ENCODE peak calls at places on chromosomes 13 and 19, in five cellular contexts. U is neural progenitor cell, J is K562, T is HCT116, Z is H1. Y is an unnamed sample.

GRCh38 chr13:42574435-42575311 is 721 bp downstream of the TNFSF11 start:
- DNase-seq in U (peak), J (no peak), T (no peak), Z (no peak), Y (no peak)

GRCh38 chr13:94195715-94196114 is 283.8 kb downstream of the DCT start:
- DNase-seq in U (no peak), J (no peak), T (no peak), Z (no peak), Y (no peak)

GRCh38 chr13:100596516-100596915 is 7.9 kb upstream of the GGACT start:
- DNase-seq in U (no peak), J (no peak), T (no peak), Z (no peak), Y (no peak)

GRCh38 chr19:51572908-51573307 is 1.8 kb downstream of the ZNF175 start:
- DNase-seq in U (no peak), J (no peak), T (no peak), Z (no peak), Y (no peak)

GRCh38 chr19:12331211-12331941 is 2.1 kb downstream of the ZNF563 start:
- DNase-seq in U (peak), J (peak), T (no peak), Z (no peak), Y (peak)

GRCh38 chr13:24865158-24865557 is 101.2 kb downstream of the RNF17 start:
- DNase-seq in U (no peak), J (no peak), T (no peak), Z (no peak), Y (no peak)

GRCh38 chr19:10960314-10961072 is at the start of gene SMARCA4:
- DNase-seq in U (peak), J (peak), T (peak), Z (peak), Y (peak)

GRCh38 chr19:30590596-30591229 is 218.5 kb downstream of the ZNF536 start:
- DNase-seq in U (no peak), J (no peak), T (no peak), Z (no peak), Y (no peak)

GRCh38 chr13:52599853-52600603 is 42.2 kb upstream of the HNRNPA1L2 start:
- DNase-seq in U (peak), J (no peak), T (no peak), Z (no peak), Y (no peak)

GRCh38 chr19:29971002-29971401 is 29.0 kb downstream of the URI1 start:
- DNase-seq in U (no peak), J (no peak), T (no peak), Z (no peak), Y (no peak)

GRCh38 chr19:58510084-58510862 is 1.5 kb downstream of the SLC27A5 start:
- DNase-seq in U (no peak), J (no peak), T (no peak), Z (no peak), Y (no peak)

GRCh38 chr19:51727349-51727880 is 3.6 kb upstream of the HAS1 start:
- DNase-seq in U (no peak), J (no peak), T (no peak), Z (no peak), Y (no peak)

GRCh38 chr19:2032296-2032941 is 16.9 kb upstream of the BTBD2 start:
- DNase-seq in U (peak), J (no peak), T (peak), Z (no peak), Y (no peak)

GRCh38 chr13:58773280-58773859 is 1141.8 kb downstream of the PCDH17 start:
- DNase-seq in U (no peak), J (no peak), T (no peak), Z (no peak), Y (no peak)

GRCh38 chr19:19064098-19064722 is 416 bp downstream of the SLC25A42 start:
- DNase-seq in U (no peak), J (no peak), T (no peak), Z (no peak), Y (no peak)

GRCh38 chr19:55258476-55258827 is 365 bp downstream of the PPP6R1 start:
- DNase-seq in U (peak), J (peak), T (no peak), Z (no peak), Y (peak)

GRCh38 chr13:87331178-87331577 is 340.0 kb upstream of the SLITRK5 start:
- DNase-seq in U (no peak), J (no peak), T (no peak), Z (no peak), Y (no peak)

GRCh38 chr19:10271543-10272086 is 695 bp downstream of the ICAM1 start:
- DNase-seq in U (no peak), J (no peak), T (no peak), Z (no peak), Y (no peak)

GRCh38 chr19:17311455-17312248 is 2.3 kb downstream of the DDA1 start:
- DNase-seq in U (no peak), J (no peak), T (no peak), Z (no peak), Y (no peak)

GRCh38 chr19:35031072-35031881 is 1.0 kb downstream of the SCN1B start:
- DNase-seq in U (peak), J (peak), T (no peak), Z (no peak), Y (no peak)

GRCh38 chr13:86591862-86592261 is 792.6 kb upstream of the SLITRK6 start:
- DNase-seq in U (no peak), J (no peak), T (no peak), Z (no peak), Y (no peak)

GRCh38 chr13:113767366-113767765 is 8.3 kb downstream of the TMEM255B start:
- DNase-seq in U (no peak), J (no peak), T (no peak), Z (no peak), Y (no peak)

GRCh38 chr13:99119686-99120085 is 81.0 kb upstream of the UBAC2 start:
- DNase-seq in U (no peak), J (no peak), T (no peak), Z (no peak), Y (no peak)

GRCh38 chr13:45119469-45119989 is 781 bp upstream of the GTF2F2 start:
- DNase-seq in U (peak), J (peak), T (no peak), Z (no peak), Y (peak)

GRCh38 chr13:24202215-24202614 is 41.7 kb downstream of the SPATA13 start:
- DNase-seq in U (no peak), J (no peak), T (no peak), Z (no peak), Y (no peak)

GRCh38 chr19:575527-576506 is 3.4 kb downstream of the BSG start:
- DNase-seq in U (no peak), J (peak), T (no peak), Z (no peak), Y (no peak)

GRCh38 chr13:44174769-44175425 is 198.7 kb upstream of the SERP2 start:
- DNase-seq in U (no peak), J (peak), T (no peak), Z (no peak), Y (no peak)

GRCh38 chr19:11763117-11763516 is 3.7 kb upstream of the ZNF441 start:
- DNase-seq in U (no peak), J (no peak), T (no peak), Z (no peak), Y (no peak)

GRCh38 chr13:24274452-24274971 is 34.9 kb upstream of the C1QTNF9 start:
- DNase-seq in U (no peak), J (no peak), T (no peak), Z (no peak), Y (peak)

GRCh38 chr19:35063940-35064818 is 22.7 kb downstream of the HPN start:
- DNase-seq in U (no peak), J (no peak), T (no peak), Z (no peak), Y (no peak)

GRCh38 chr19:44735011-44735410 is 13.5 kb upstream of the BCL3 start:
- DNase-seq in U (no peak), J (no peak), T (no peak), Z (no peak), Y (no peak)

GRCh38 chr19:48487944-48488343 is 18.8 kb downstream of the CYTH2 start:
- DNase-seq in U (no peak), J (no peak), T (peak), Z (no peak), Y (no peak)

GRCh38 chr13:81197966-81198365 is 857.0 kb upstream of the SPRY2 start:
- DNase-seq in U (no peak), J (no peak), T (no peak), Z (no peak), Y (no peak)

GRCh38 chr13:104253063-104253680 is 1187.0 kb upstream of the SLC10A2 start:
- DNase-seq in U (no peak), J (no peak), T (no peak), Z (no peak), Y (no peak)

GRCh38 chr13:98584668-98585397 is 7.9 kb upstream of the STK24 start:
- DNase-seq in U (no peak), J (no peak), T (no peak), Z (no peak), Y (no peak)

GRCh38 chr19:45059258-45059965 is 16.9 kb downstream of the ZNF296 start:
- DNase-seq in U (peak), J (peak), T (peak), Z (no peak), Y (peak)

GRCh38 chr19:38838208-38838985 is 6.8 kb upstream of the ECH1 start:
- DNase-seq in U (no peak), J (no peak), T (peak), Z (no peak), Y (no peak)

GRCh38 chr13:37481005-37481857 is 117.3 kb downstream of the POSTN start:
- DNase-seq in U (no peak), J (no peak), T (no peak), Z (no peak), Y (no peak)

GRCh38 chr19:48749571-48750198 is 2.8 kb downstream of the FUT1 start:
- DNase-seq in U (no peak), J (no peak), T (no peak), Z (no peak), Y (no peak)

GRCh38 chr19:35066691-35067563 is 25.4 kb downstream of the HPN start:
- DNase-seq in U (peak), J (peak), T (peak), Z (peak), Y (peak)

DNA sequence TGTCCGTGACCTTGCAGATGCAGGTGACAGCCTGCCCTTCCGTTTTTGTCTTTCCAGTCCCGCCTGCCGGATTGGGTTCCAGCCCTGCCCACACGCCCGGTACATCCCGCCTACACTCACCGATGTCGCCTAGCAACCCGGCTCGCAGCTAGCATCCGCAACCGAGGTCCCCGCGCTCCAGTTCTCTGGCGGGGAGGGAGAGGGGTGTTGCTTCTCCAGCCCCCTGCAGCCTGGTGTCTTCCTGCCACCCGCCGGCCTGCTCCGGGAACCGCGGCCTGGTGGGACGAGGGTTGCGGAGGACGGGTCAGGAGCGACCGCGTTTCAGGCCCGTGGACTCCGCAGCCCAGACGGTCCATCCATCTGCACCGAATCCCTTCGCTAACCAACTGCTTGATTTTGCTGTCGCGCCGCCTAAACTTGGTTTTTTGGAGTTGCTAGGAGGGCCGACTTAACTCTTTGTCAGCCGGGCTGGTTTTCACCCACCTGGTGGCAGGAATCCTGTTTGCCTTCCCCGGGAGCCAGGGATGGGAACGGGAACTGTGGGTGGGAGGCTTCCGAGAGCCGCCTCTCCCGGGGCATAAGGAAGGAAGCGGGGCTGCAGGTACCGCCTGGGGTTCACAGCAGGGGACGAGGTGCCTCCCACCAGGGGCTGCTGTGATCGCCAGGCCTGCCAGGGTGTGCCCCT is 15.4 kb upstream of the MATK start:
- DNase-seq in U (peak), J (peak), T (no peak), Z (no peak), Y (no peak)
- TF ChIP-seq EZH2 in U (peak), J (no peak), T (no peak), Z (no peak), Y (no peak)

DNA sequence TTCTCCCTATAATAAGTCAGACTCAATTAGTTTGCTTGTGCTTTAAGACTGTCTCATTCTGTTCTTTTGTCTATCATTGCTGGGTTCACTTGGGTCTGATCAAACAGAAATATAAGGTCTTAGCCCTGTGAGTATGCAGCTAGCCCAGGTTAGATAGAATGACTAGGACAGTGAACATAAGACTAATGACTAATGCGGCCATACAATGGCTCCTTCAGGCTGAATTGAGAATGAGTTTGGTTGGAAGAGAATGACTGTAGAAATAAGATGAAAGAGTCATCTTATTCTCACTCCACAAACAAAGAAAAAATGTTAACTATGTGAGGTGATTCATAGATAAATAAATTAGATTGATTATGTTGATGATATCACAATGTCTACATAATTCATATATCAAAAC is 50.1 kb upstream of the OBI1 start:
- DNase-seq in U (no peak), J (no peak), T (no peak), Z (no peak), Y (no peak)
- TF ChIP-seq EZH2 in U (no peak), J (no peak), T (no peak), Z (no peak), Y (no peak)

GRCh38 chr19:28037186-28037585 is 1175.8 kb downstream of the UQCRFS1 start:
- DNase-seq in U (no peak), J (no peak), T (no peak), Z (no peak), Y (no peak)
- TF ChIP-seq EZH2 in U (no peak), J (no peak), T (no peak), Z (no peak), Y (no peak)

GRCh38 chr13:27919934-27920676 is at the start of gene PDX1:
- DNase-seq in U (peak), J (peak), T (no peak), Z (no peak), Y (no peak)

GRCh38 chr13:27920677-27921420 is 1.0 kb downstream of the PDX1 start:
- DNase-seq in U (peak), J (no peak), T (no peak), Z (no peak), Y (no peak)

GRCh38 chr13:27918041-27918917 is 1.5 kb upstream of the PDX1 start:
- DNase-seq in U (peak), J (no peak), T (no peak), Z (no peak), Y (no peak)

GRCh38 chr13:27918918-27919255 is 913 bp upstream of the PDX1 start:
- DNase-seq in U (no peak), J (no peak), T (no peak), Z (no peak), Y (no peak)

DNA sequence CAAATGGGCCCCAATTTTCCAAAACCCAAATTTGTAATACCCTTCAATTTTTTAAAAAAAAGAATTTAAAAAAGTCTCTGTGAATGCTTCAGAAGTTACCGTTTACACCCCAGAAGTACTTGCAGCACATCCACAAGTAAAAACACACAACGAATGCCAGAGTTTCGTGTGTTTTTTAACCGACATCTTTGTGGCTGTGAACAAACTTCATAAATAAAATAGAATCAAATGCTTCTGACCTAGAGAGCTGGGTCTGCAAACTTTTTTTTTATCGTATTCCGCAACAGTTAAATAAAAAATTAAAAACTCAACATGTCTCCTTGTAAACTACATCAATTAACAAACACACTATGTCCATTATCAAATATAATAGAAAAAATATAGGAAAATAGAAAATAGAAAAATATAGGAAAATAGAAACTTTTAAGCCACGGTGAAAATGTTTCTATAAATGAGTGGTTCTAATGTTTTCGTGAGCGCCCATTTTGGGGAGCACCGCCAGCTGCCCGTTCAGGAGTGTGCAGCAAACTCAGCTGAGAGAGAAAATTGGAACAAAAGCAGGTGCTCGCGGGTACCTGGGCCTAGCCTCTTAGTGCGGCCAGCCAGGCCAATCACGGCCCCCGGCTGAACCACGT is 384 bp upstream of the PDX1 start:
- DNase-seq in U (no peak), J (no peak), T (peak), Z (no peak), Y (no peak)
- TF ChIP-seq EZH2 in U (no peak), J (no peak), T (no peak), Z (no peak), Y (no peak)

GRCh38 chr19:41228486-41228885 is 9.5 kb downstream of the AXL start:
- DNase-seq in U (no peak), J (no peak), T (no peak), Z (no peak), Y (no peak)
- TF ChIP-seq EZH2 in U (no peak), J (no peak), T (no peak), Z (no peak), Y (no peak)